ENCODE peak calls at places on chromosomes 3 and 15, in six cellular contexts. F is CD8-positive, alpha-beta T cell; D is hepatocyte; P is HCT116; K is A549; N is astrocyte of the spinal cord. E is an unnamed sample.

GRCh38 chr3:33075996-33076395 is 20.9 kb downstream of the GLB1 start:
- DNase-seq in P (no peak), N (no peak), F (no peak), D (no peak), K (no peak), E (peak)

GRCh38 chr3:148697311-148698189 is at the start of gene AGTR1:
- DNase-seq in F (no peak), D (peak), P (no peak), N (peak), K (peak), E (no peak)

GRCh38 chr15:95693917-95694316 is 636.6 kb upstream of the NR2F2 start:
- DNase-seq in N (peak), F (no peak), P (no peak), K (no peak), D (no peak), E (no peak)

GRCh38 chr3:39196671-39197446 is 4.5 kb upstream of the XIRP1 start:
- DNase-seq in N (no peak), K (no peak), D (no peak), F (no peak), P (no peak), E (no peak)

GRCh38 chr3:49717539-49718418 is 1.7 kb downstream of the AMIGO3 start:
- DNase-seq in F (no peak), K (no peak), N (no peak), P (no peak), D (peak), E (no peak)

GRCh38 chr3:183506674-183507290 is 48.7 kb downstream of the KLHL6 start:
- DNase-seq in N (no peak), K (no peak), F (no peak), P (no peak), D (no peak), E (no peak)

GRCh38 chr15:101499863-101500713 is 10.6 kb upstream of the PCSK6 start:
- DNase-seq in P (no peak), N (no peak), F (no peak), K (no peak), D (no peak), E (no peak)

GRCh38 chr3:11642455-11643162 is 1.1 kb downstream of the VGLL4 start:
- DNase-seq in F (peak), P (peak), D (peak), N (peak), K (peak), E (peak)

GRCh38 chr3:8518138-8518537 is 16.5 kb downstream of the LMCD1 start:
- DNase-seq in N (no peak), P (no peak), F (no peak), K (no peak), D (no peak), E (no peak)

GRCh38 chr3:176766862-176767261 is 430.4 kb downstream of the TBL1XR1 start:
- DNase-seq in P (no peak), D (no peak), F (no peak), N (no peak), K (no peak), E (no peak)

GRCh38 chr3:57287205-57287604 is 5.3 kb downstream of the ASB14 start:
- DNase-seq in N (no peak), D (no peak), K (no peak), F (no peak), P (no peak), E (no peak)

GRCh38 chr3:146851665-146852064 is 246.5 kb upstream of the PLSCR5 start:
- DNase-seq in D (no peak), K (no peak), N (no peak), F (no peak), P (no peak), E (no peak)

GRCh38 chr15:70024521-70024920 is 73.2 kb downstream of the TLE3 start:
- DNase-seq in P (no peak), F (no peak), D (no peak), N (no peak), K (no peak), E (no peak)

GRCh38 chr3:184630861-184631260 is 69.3 kb downstream of the EPHB3 start:
- DNase-seq in F (no peak), N (no peak), K (no peak), P (no peak), D (no peak), E (no peak)

GRCh38 chr3:194266658-194267005 is 84.5 kb downstream of the CPN2 start:
- DNase-seq in F (no peak), K (no peak), P (no peak), N (no peak), D (no peak), E (no peak)

GRCh38 chr3:15241341-15241740 is 35.3 kb downstream of the CAPN7 start:
- DNase-seq in N (no peak), P (peak), K (peak), F (peak), D (no peak), E (no peak)

GRCh38 chr3:150278843-150279341 is 129.2 kb upstream of the TSC22D2 start:
- DNase-seq in F (no peak), K (no peak), N (no peak), P (no peak), D (peak), E (no peak)

GRCh38 chr3:143004823-143005222 is 3.5 kb downstream of the U2SURP start:
- DNase-seq in K (no peak), P (no peak), F (no peak), N (no peak), D (no peak), E (no peak)

GRCh38 chr15:97177135-97177704 is 783.3 kb upstream of the ARRDC4 start:
- DNase-seq in N (peak), F (no peak), D (peak), P (no peak), K (no peak), E (no peak)

GRCh38 chr3:177220136-177220974 is 23.1 kb upstream of the TBL1XR1 start:
- DNase-seq in K (no peak), P (no peak), F (no peak), D (no peak), N (no peak), E (no peak)

GRCh38 chr3:132256984-132257383 is 60.2 kb upstream of the ACP3 start:
- DNase-seq in P (peak), N (peak), F (no peak), D (peak), K (peak), E (no peak)

GRCh38 chr15:37016287-37016686 is 84.1 kb downstream of the MEIS2 start:
- DNase-seq in F (no peak), P (no peak), D (no peak), K (no peak), N (peak), E (peak)

GRCh38 chr3:179772297-179772696 is 119.5 kb downstream of the USP13 start:
- DNase-seq in P (no peak), D (no peak), F (no peak), N (no peak), K (no peak), E (no peak)

GRCh38 chr15:79436037-79436780 is 4.1 kb downstream of the MINAR1 start:
- DNase-seq in F (no peak), N (no peak), D (no peak), K (no peak), P (no peak), E (no peak)

GRCh38 chr3:157368171-157368570 is 68.5 kb upstream of the PTX3 start:
- DNase-seq in K (no peak), P (no peak), D (no peak), F (no peak), N (no peak), E (no peak)

GRCh38 chr3:123749716-123750115 is 134.4 kb downstream of the MYLK start:
- DNase-seq in P (no peak), N (peak), K (peak), F (no peak), D (no peak), E (peak)

GRCh38 chr15:70153948-70154439 is 56.3 kb upstream of the TLE3 start:
- DNase-seq in K (no peak), P (no peak), D (no peak), N (no peak), F (no peak), E (no peak)

GRCh38 chr15:63553388-63553791 is 43.8 kb upstream of the FBXL22 start:
- DNase-seq in D (peak), P (no peak), K (no peak), N (peak), F (no peak), E (peak)

GRCh38 chr15:63083046-63083445 is 38.6 kb upstream of the LACTB start:
- DNase-seq in F (no peak), D (peak), N (no peak), P (no peak), K (no peak), E (no peak)

GRCh38 chr15:78325092-78325843 is 14.9 kb upstream of the CRABP1 start:
- DNase-seq in F (no peak), D (peak), K (no peak), N (peak), P (no peak), E (no peak)

GRCh38 chr3:192875971-192876565 is 41.6 kb downstream of the MB21D2 start:
- DNase-seq in D (no peak), N (no peak), K (no peak), P (no peak), F (no peak), E (peak)

GRCh38 chr15:32677238-32677750 is 35.8 kb downstream of the SCG5 start:
- DNase-seq in F (no peak), K (peak), N (no peak), P (no peak), D (peak), E (no peak)

GRCh38 chr15:59879506-59879905 is 124.6 kb upstream of the FOXB1 start:
- DNase-seq in K (no peak), N (peak), D (no peak), P (no peak), F (no peak), E (peak)

GRCh38 chr15:73850228-73850627 is 23.1 kb upstream of the TBC1D21 start:
- DNase-seq in F (no peak), N (no peak), P (no peak), K (no peak), D (no peak), E (no peak)

GRCh38 chr3:190326361-190326760 is 4.1 kb upstream of the CLDN1 start:
- DNase-seq in F (no peak), D (no peak), K (no peak), P (no peak), N (no peak), E (no peak)

GRCh38 chr3:142159083-142159740 is 9.9 kb upstream of the TFDP2 start:
- DNase-seq in D (no peak), K (no peak), F (no peak), P (no peak), N (no peak), E (no peak)

GRCh38 chr3:13570391-13571194 is 21.7 kb downstream of the FBLN2 start:
- DNase-seq in D (no peak), K (peak), N (no peak), P (no peak), F (no peak), E (no peak)

GRCh38 chr15:92922405-92923002 is 22.4 kb downstream of the CHD2 start:
- DNase-seq in K (no peak), P (no peak), F (no peak), N (no peak), D (no peak), E (no peak)
- H3K4me3 ChIP-seq in K (no peak), P (no peak), F (no peak), N (no peak), D (no peak), E (no peak)

DNA sequence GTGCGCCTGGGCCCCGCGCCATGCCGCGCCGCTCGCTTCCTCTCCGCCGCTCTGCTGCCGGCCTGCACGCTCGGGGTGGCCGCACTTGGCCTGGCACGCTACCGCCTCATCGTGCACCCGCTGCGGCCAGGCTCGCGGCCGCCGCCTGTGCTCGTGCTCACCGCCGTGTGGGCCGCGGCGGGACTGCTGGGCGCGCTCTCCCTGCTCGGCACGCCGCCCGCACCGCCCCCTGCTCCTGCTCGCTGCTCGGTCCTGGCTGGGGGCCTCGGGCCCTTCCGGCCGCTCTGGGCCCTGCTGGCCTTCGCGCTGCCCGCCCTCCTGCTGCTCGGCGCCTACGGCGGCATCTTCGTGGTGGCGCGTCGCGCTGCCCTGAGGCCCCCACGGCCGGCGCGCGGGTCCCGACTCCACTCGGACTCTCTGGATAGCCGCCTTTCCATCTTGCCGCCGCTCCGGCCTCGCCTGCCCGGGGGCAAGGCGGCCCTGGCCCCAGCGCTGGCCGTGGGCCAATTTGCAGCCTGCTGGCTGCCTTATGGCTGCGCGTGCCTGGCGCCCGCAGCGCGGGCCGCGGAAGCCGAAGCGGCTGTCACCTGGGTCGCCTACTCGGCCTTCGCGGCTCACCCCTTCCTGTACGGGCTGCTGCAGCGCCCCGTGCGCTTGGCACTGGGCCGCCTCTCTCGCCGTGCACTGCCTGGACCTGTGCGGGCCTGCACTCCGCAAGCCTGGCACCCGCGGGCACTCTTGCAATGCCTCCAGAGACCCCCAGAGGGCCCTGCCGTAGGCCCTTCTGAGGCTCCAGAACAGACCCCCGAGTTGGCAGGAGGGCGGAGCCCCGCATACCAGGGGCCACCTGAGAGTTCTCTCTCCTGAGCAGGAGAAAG is 951 bp downstream of the GPR62 start:
- DNase-seq in F (peak), K (no peak), P (no peak), N (peak), D (peak), E (no peak)
- TF ChIP-seq CTCF in F (peak), K (no peak), P (no peak), N (peak), D (peak), E (peak)

GRCh38 chr15:48176957-48177356 is 1.1 kb downstream of the MYEF2 start:
- DNase-seq in K (no peak), N (no peak), D (no peak), F (no peak), P (no peak), E (no peak)

GRCh38 chr15:48177875-48178611 is at the start of gene MYEF2:
- DNase-seq in N (peak), D (peak), K (peak), F (peak), P (no peak), E (no peak)

GRCh38 chr15:48176097-48176496 is 2.0 kb downstream of the MYEF2 start:
- DNase-seq in F (no peak), P (no peak), N (peak), K (no peak), D (no peak), E (no peak)

GRCh38 chr15:48177383-48177874 is 666 bp downstream of the MYEF2 start:
- DNase-seq in D (peak), N (peak), F (peak), K (peak), P (no peak), E (no peak)

GRCh38 chr15:48178612-48178931 is 477 bp upstream of the MYEF2 start:
- DNase-seq in N (no peak), D (no peak), F (no peak), K (no peak), P (no peak), E (no peak)
- H3K4me3 ChIP-seq in N (peak), D (peak), F (peak), K (peak), P (no peak), E (peak)

GRCh38 chr3:23079976-23080375 is 123.2 kb upstream of the UBE2E2 start:
- DNase-seq in N (no peak), P (no peak), D (peak), K (peak), F (no peak), E (no peak)

GRCh38 chr3:23075478-23075877 is 127.6 kb upstream of the UBE2E2 start:
- DNase-seq in P (no peak), N (peak), K (no peak), D (no peak), F (no peak), E (peak)

GRCh38 chr3:23073721-23074300 is 129.3 kb upstream of the UBE2E2 start:
- DNase-seq in D (no peak), N (no peak), F (no peak), K (no peak), P (no peak), E (no peak)

GRCh38 chr3:23077126-23077525 is 126.0 kb upstream of the UBE2E2 start:
- DNase-seq in D (no peak), P (no peak), N (no peak), K (no peak), F (no peak), E (no peak)

GRCh38 chr3:23078735-23079134 is 124.4 kb upstream of the UBE2E2 start:
- DNase-seq in K (no peak), N (no peak), F (no peak), D (no peak), P (no peak), E (no peak)
- TF ChIP-seq CTCF in K (no peak), N (no peak), F (no peak), D (no peak), P (no peak), E (no peak)

DNA sequence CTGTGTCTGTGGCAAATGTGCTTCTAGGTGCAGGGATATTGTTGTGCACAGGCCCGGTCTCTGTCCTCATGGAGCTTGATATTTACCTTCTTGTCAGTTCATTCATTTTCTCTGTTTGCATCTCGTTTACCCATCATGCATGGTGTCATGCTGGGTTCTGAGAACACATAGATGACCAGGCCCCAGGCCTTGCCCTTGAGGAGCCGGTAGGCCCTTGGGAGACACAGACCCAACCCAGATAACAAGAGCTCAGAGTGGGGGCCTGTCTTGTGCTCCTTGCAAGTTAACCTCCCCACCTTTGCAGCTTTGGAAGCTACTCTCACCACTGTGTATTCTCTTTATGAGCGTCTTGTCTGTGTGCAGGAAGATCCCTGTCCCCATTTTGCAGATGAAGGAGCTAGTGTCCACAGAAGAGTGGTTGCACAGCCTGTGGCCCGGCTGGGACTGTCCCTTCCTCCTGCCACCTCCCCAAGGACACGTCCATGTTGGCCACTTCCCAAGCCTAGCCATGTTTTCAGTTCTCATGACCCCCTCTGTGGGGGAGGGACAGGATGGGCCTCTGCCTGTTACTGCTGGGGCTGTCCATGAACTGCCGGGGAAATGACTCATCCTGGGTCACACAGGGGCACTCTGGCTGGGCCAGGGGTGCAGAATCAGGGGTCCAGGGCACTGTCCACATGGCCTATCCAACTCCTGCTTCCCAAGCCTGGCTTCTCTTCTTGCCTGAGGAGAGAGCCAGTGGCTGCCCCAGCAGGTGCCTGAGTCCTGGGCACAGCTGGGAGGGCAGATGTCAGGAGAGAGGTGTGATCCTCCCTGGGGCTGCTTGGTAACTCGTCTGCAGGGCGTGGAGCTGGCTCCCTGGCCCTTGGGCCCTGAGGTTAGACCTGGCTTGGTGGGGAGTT is 3.4 kb downstream of the SNX33 start:
- DNase-seq in K (no peak), F (no peak), P (no peak), D (peak), N (no peak), E (no peak)
- H3K4me3 ChIP-seq in K (no peak), F (no peak), P (no peak), D (peak), N (peak), E (peak)

GRCh38 chr3:133799794-133800585 is 5.6 kb upstream of the SRPRB start:
- DNase-seq in P (no peak), D (peak), K (peak), N (no peak), F (no peak), E (no peak)

GRCh38 chr3:133803474-133803873 is 2.1 kb upstream of the SRPRB start:
- DNase-seq in K (no peak), D (no peak), N (no peak), P (no peak), F (no peak), E (no peak)

GRCh38 chr3:133805384-133805701 is 272 bp upstream of the SRPRB start:
- DNase-seq in N (no peak), K (no peak), F (no peak), P (no peak), D (no peak), E (no peak)

GRCh38 chr3:133804896-133805295 is 719 bp upstream of the SRPRB start:
- DNase-seq in N (no peak), F (no peak), P (no peak), D (no peak), K (no peak), E (no peak)

DNA sequence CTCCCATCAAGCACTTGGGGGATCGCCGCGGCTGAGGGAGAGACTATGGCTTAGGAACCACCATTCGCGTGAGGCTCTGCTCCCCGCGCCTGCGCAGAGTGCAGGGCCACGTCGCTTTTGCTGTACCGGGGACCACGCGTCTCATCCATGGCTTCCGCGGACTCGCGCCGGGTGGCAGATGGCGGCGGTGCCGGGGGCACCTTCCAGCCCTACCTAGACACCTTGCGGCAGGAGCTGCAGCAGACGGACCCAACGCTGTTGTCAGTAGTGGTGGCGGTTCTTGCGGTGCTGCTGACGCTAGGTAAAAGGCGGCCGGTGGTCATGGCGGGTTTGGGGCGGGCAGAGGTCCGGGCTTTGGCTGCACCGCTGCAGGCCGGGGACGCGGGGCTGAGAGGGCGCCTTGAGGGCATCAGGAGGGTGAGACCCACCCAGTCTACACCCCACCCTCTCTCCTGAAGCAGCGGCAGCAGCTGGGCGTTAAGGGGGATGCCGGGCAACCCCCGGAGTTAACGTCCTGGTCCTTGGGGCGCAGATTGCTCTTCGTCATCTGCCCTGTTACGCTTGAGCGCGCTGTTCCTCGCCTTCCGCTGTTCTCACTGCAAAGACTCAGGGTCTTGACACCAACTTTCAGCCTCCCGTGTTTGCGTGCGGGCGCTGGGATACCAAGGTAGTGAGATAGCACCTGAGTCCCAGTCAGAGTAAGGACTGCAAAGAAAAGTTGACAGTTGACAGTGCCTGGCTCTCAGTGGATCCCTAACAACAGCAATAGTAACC is at the start of gene SRPRB:
- DNase-seq in N (peak), F (peak), P (peak), D (peak), K (peak), E (peak)
- TF ChIP-seq CTCF in N (no peak), F (no peak), P (no peak), D (no peak), K (no peak), E (no peak)